ENCODE peak calls at places on chromosomes 5 and 9, in ten cellular contexts. K, W, Z, M, U, D, X, L, B and R are unnamed samples.

GRCh38 chr5:148739023-148739422 is 84.7 kb upstream of the HTR4 start:
- DNase-seq in B (no peak), U (no peak), X (no peak), L (no peak), K (no peak), M (no peak), W (no peak), Z (no peak), D (no peak), R (peak)

GRCh38 chr9:87718231-87718630 is 7.7 kb upstream of the CTSL start:
- DNase-seq in B (no peak), W (no peak), Z (no peak), K (no peak), U (no peak), M (no peak), X (no peak), D (no peak), L (no peak), R (no peak)

GRCh38 chr9:130766031-130766903 is 68.8 kb upstream of the ABL1 start:
- DNase-seq in B (no peak), M (no peak), X (no peak), L (no peak), U (no peak), W (peak), D (no peak), Z (no peak), K (peak), R (peak)

GRCh38 chr5:127801751-127802476 is 98.7 kb downstream of the CCDC192 start:
- DNase-seq in L (no peak), K (peak), D (no peak), U (no peak), X (no peak), M (no peak), B (no peak), W (peak), Z (peak), R (peak)

GRCh38 chr5:148381906-148382305 is 1.9 kb upstream of the FBXO38 start:
- DNase-seq in U (peak), B (no peak), W (peak), M (no peak), K (no peak), Z (no peak), X (no peak), D (no peak), L (no peak), R (peak)

GRCh38 chr5:135065306-135066265 is 31.6 kb upstream of the PITX1 start:
- DNase-seq in D (no peak), W (no peak), M (no peak), B (peak), L (no peak), Z (no peak), U (no peak), X (no peak), K (no peak), R (no peak)

GRCh38 chr5:58410441-58410840 is 49.4 kb downstream of the PLK2 start:
- DNase-seq in L (no peak), X (no peak), Z (peak), K (peak), B (no peak), W (peak), M (no peak), U (peak), D (no peak), R (peak)

GRCh38 chr9:20032413-20033006 is 243.7 kb upstream of the SLC24A2 start:
- DNase-seq in Z (peak), W (no peak), B (no peak), U (no peak), D (no peak), X (no peak), L (no peak), K (no peak), M (no peak), R (no peak)

GRCh38 chr5:119742311-119742710 is 113.0 kb downstream of the FAM170A start:
- DNase-seq in U (no peak), M (no peak), W (no peak), X (no peak), Z (no peak), L (no peak), B (no peak), D (no peak), K (peak), R (no peak)

GRCh38 chr9:127128341-127129072 is 6.1 kb upstream of the ANGPTL2 start:
- DNase-seq in D (no peak), K (peak), B (peak), M (peak), U (no peak), X (no peak), Z (no peak), L (no peak), W (peak), R (peak)

GRCh38 chr5:127766556-127767335 is 63.6 kb downstream of the CCDC192 start:
- DNase-seq in M (no peak), U (no peak), L (no peak), X (no peak), Z (peak), W (peak), D (no peak), B (no peak), K (peak), R (peak)

GRCh38 chr5:58722160-58722559 is 139.3 kb downstream of the RAB3C start:
- DNase-seq in M (no peak), Z (no peak), D (no peak), W (no peak), K (no peak), X (no peak), U (no peak), B (no peak), L (no peak), R (no peak)

GRCh38 chr5:33852837-33853236 is 39.0 kb downstream of the ADAMTS12 start:
- DNase-seq in M (no peak), Z (no peak), W (no peak), K (no peak), D (no peak), L (no peak), B (no peak), U (no peak), X (no peak), R (no peak)

GRCh38 chr9:103530934-103531333 is 535.8 kb downstream of the CYLC2 start:
- DNase-seq in D (no peak), U (no peak), W (no peak), M (no peak), B (no peak), L (no peak), X (no peak), K (no peak), Z (no peak), R (no peak)